ENCODE peak calls at places on chromosomes 3 and 15, in nine cellular contexts. V is GM12865, D is AG10803, J is lower lobe of right lung, R is WERI-Rb-1, S is gastrocnemius medialis, P is body of pancreas, K is astrocyte of the spinal cord, N is choroid plexus epithelial cell. A is an unnamed sample.

GRCh38 chr3:45771166-45771775 is 25.1 kb downstream of the SLC6A20 start:
- DNase-seq in V (no peak), D (no peak), J (no peak), R (no peak), S (no peak), P (no peak), K (no peak), N (no peak), A (no peak)

GRCh38 chr3:40631341-40631995 is 106.7 kb downstream of the ZNF621 start:
- DNase-seq in V (no peak), D (no peak), J (no peak), R (peak; percentile 33), S (no peak), P (no peak), K (no peak), N (no peak), A (no peak)

GRCh38 chr15:36109943-36110658 is 469.3 kb upstream of the CDIN1 start:
- DNase-seq in V (no peak), D (peak; percentile 63), J (no peak), R (no peak), S (no peak), P (no peak), K (peak; percentile 80), N (peak; percentile 53), A (peak; percentile 91)

GRCh38 chr15:37094542-37095196 is 5.7 kb downstream of the MEIS2 start:
- DNase-seq in V (peak; percentile 47), D (no peak), J (no peak), R (no peak), S (no peak), P (no peak), K (peak; percentile 68), N (peak; percentile 41), A (peak; percentile 88)

GRCh38 chr3:13867727-13868126 is 12.1 kb downstream of the WNT7A start:
- DNase-seq in V (no peak), D (no peak), J (no peak), R (no peak), S (no peak), P (no peak), K (no peak), N (no peak), A (no peak)

GRCh38 chr3:76400141-76400540 is 614.8 kb upstream of the ZNF717 start:
- DNase-seq in V (no peak), D (no peak), J (no peak), R (no peak), S (no peak), P (no peak), K (no peak), N (peak; percentile 64), A (no peak)

GRCh38 chr15:50224606-50225005 is 40.9 kb downstream of the HDC start:
- DNase-seq in V (no peak), D (peak; percentile 66), J (no peak), R (no peak), S (no peak), P (no peak), K (no peak), N (peak; percentile 69), A (peak; percentile 37)

GRCh38 chr3:150599611-150600297 is 3.4 kb upstream of the SELENOT start:
- DNase-seq in V (peak; percentile 61), D (peak; percentile 18), J (no peak), R (no peak), S (no peak), P (no peak), K (peak; percentile 73), N (peak; percentile 52), A (peak; percentile 78)

GRCh38 chr3:31291818-31292217 is 240.9 kb upstream of the STT3B start:
- DNase-seq in V (no peak), D (no peak), J (no peak), R (no peak), S (no peak), P (no peak), K (no peak), N (no peak), A (no peak)

GRCh38 chr15:44426975-44427755 is at the start of gene CTDSPL2:
- DNase-seq in V (peak; percentile 98), D (peak; percentile 99), J (peak; percentile 98), R (peak; percentile 99), S (peak; percentile 98), P (peak; percentile 98), K (peak; percentile 100), N (peak; percentile 99), A (peak; percentile 99)
- TF ChIP-seq CTCF in V (no peak), D (no peak), J (peak; percentile 53), R (peak; percentile 12), S (no peak), P (peak; percentile 60), K (peak; percentile 34), N (peak; percentile 51), A (peak; percentile 0)

GRCh38 chr3:187746479-187747335 is 1.4 kb upstream of the BCL6 start:
- DNase-seq in V (no peak), D (peak; percentile 59), J (no peak), R (no peak), S (no peak), P (no peak), K (peak; percentile 61), N (peak; percentile 67), A (peak; percentile 51)

GRCh38 chr3:187750513-187751123 is 5.3 kb upstream of the BCL6 start:
- DNase-seq in V (peak; percentile 30), D (no peak), J (peak; percentile 59), R (no peak), S (peak; percentile 45), P (peak; percentile 44), K (peak; percentile 33), N (peak; percentile 49), A (no peak)

GRCh38 chr3:187748050-187748481 is 2.8 kb upstream of the BCL6 start:
- DNase-seq in V (peak; percentile 73), D (peak; percentile 73), J (peak; percentile 92), R (peak; percentile 94), S (peak; percentile 89), P (peak; percentile 94), K (peak; percentile 81), N (peak; percentile 89), A (peak; percentile 84)

GRCh38 chr3:187747506-187747905 is 2.2 kb upstream of the BCL6 start:
- DNase-seq in V (no peak), D (no peak), J (no peak), R (no peak), S (no peak), P (no peak), K (no peak), N (no peak), A (no peak)

GRCh38 chr3:187750041-187750512 is 4.8 kb upstream of the BCL6 start:
- DNase-seq in V (peak; percentile 19), D (no peak), J (peak; percentile 88), R (no peak), S (peak; percentile 72), P (peak; percentile 81), K (peak; percentile 46), N (peak; percentile 78), A (no peak)
- H3K4me3 ChIP-seq in V (no peak overlapping the region), D (no peak overlapping the region), J (peak overlapping the region; percentile 35), R (no peak overlapping the region), S (peak overlapping the region; percentile 43), P (no peak overlapping the region), K (peak overlapping the region; percentile 9), N (peak overlapping the region; percentile 45), A (no peak overlapping the region)

GRCh38 chr15:71129660-71130059 is 14.4 kb downstream of the THSD4 start:
- DNase-seq in V (no peak), D (no peak), J (no peak), R (no peak), S (no peak), P (no peak), K (no peak), N (no peak), A (no peak)

GRCh38 chr15:71124937-71125755 is 9.9 kb downstream of the THSD4 start:
- DNase-seq in V (no peak), D (no peak), J (no peak), R (no peak), S (no peak), P (no peak), K (peak; percentile 67), N (peak; percentile 52), A (no peak)

GRCh38 chr15:71127083-71127482 is 11.8 kb downstream of the THSD4 start:
- DNase-seq in V (no peak), D (no peak), J (no peak), R (no peak), S (no peak), P (no peak), K (no peak), N (no peak), A (no peak)

GRCh38 chr15:71128939-71129562 is 13.8 kb downstream of the THSD4 start:
- DNase-seq in V (no peak), D (no peak), J (no peak), R (no peak), S (no peak), P (no peak), K (no peak), N (no peak), A (no peak)

DNA sequence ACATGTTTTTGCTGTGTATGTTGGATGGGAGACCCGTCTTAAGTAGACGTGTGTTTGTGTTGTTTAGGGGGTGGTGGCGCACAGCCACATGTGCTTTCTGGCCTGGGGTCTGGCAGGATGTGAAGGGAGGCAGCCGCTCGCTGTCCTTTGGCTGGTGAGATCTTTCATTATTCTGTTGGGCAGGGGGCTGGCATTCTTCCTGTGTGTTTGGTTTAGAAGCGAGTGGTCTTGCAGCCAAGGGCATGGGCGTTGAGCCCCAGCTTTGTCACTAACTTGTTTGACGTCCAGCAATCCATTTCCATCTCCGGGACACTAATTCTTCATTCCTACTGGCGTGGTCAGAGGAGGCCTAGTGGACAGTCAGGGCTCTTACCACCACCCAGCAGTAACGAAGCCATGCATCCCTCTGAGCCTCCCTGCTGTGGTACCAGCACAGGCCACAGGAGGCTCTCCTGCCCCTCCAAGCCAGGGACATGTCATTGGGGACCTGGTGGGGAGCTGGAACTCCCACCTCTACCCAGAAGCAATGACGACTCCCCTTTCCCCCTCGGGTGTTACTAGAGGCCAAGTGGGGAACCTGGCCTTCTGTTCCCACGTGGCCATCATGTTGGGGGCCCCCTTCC is 10.7 kb downstream of the THSD4 start:
- DNase-seq in V (peak; percentile 35), D (no peak), J (no peak), R (peak; percentile 32), S (no peak), P (no peak), K (no peak), N (peak; percentile 66), A (no peak)
- TF ChIP-seq CTCF in V (peak; percentile 40), D (no peak), J (peak; percentile 8), R (peak; percentile 71), S (peak; percentile 22), P (no peak), K (peak; percentile 44), N (peak; percentile 65), A (peak; percentile 26)

GRCh38 chr3:39108309-39108708 is 829 bp downstream of the TTC21A start:
- DNase-seq in V (peak; percentile 91), D (no peak), J (no peak), R (no peak), S (no peak), P (no peak), K (no peak), N (no peak), A (no peak)
- H3K4me3 ChIP-seq in V (peak overlapping the region; percentile 86), D (peak overlapping the region; percentile 95), J (peak overlapping the region; percentile 93), R (peak overlapping the region; percentile 92), S (peak overlapping the region; percentile 95), P (no peak overlapping the region), K (peak overlapping the region; percentile 91), N (peak overlapping the region; percentile 92), A (peak overlapping the region; percentile 83)

GRCh38 chr3:6825527-6825926 is 35.4 kb upstream of the GRM7 start:
- DNase-seq in V (no peak), D (no peak), J (no peak), R (no peak), S (no peak), P (no peak), K (no peak), N (no peak), A (no peak)
- TF ChIP-seq CTCF in V (no peak), D (no peak), J (no peak), R (no peak), S (no peak), P (no peak), K (no peak), N (no peak), A (no peak)

A was measured in fibroblast of mammary gland.